ENCODE peak calls at places on chromosomes 2 and 18, in four cellular contexts. V is brain microvascular endothelial cell, K is vagina, E is GM23248. Y is an unnamed sample. For H3K36me3, the result is how much of the 10 kb centered on the place peaks cover.

GRCh38 chr18:8373486-8373885 is 235.8 kb upstream of the RAB12 start:
- DNase-seq in E (peak), V (no peak), K (no peak), Y (no peak)

GRCh38 chr18:13048061-13048605 is 57.0 kb downstream of the CEP192 start:
- DNase-seq in E (no peak), K (no peak), V (no peak), Y (no peak)

GRCh38 chr2:10957396-10957795 is 45.7 kb downstream of the KCNF1 start:
- DNase-seq in K (no peak), E (peak), V (no peak), Y (no peak)

GRCh38 chr2:176156959-176157498 is at the start of gene HOXD3:
- DNase-seq in K (no peak), E (peak), V (no peak), Y (no peak)

GRCh38 chr2:43193996-43194869 is 32.2 kb downstream of the ZFP36L2 start:
- DNase-seq in K (no peak), V (no peak), E (no peak), Y (no peak)

GRCh38 chr18:77397617-77398016 is 148.0 kb downstream of the GALR1 start:
- DNase-seq in E (no peak), V (no peak), K (no peak), Y (no peak)

GRCh38 chr2:164495491-164496223 is 125.6 kb downstream of the GRB14 start:
- DNase-seq in V (peak), K (no peak), E (peak), Y (peak)

GRCh38 chr2:183678908-183679307 is 554.7 kb downstream of the NUP35 start:
- DNase-seq in V (no peak), K (no peak), E (no peak), Y (no peak)

GRCh38 chr2:4219121-4219520 is 515.7 kb downstream of the DCDC2C start:
- DNase-seq in V (no peak), K (no peak), E (no peak), Y (no peak)

GRCh38 chr2:71688530-71688929 is 235.2 kb downstream of the DYSF start:
- DNase-seq in V (no peak), E (no peak), K (no peak), Y (no peak)

GRCh38 chr18:75799449-75800330 is 372.2 kb upstream of the SMIM21 start:
- DNase-seq in V (no peak), E (no peak), K (no peak), Y (no peak)

GRCh38 chr18:40935423-40935822 is 1019.6 kb upstream of the PIK3C3 start:
- DNase-seq in E (peak), K (no peak), V (peak), Y (no peak)

GRCh38 chr2:38583524-38583923 is 19.2 kb downstream of the HNRNPLL start:
- DNase-seq in K (no peak), E (no peak), V (no peak), Y (no peak)

GRCh38 chr18:33835419-33835818 is 257.4 kb downstream of the ASXL3 start:
- DNase-seq in E (no peak), V (no peak), K (no peak), Y (no peak)

GRCh38 chr2:12501469-12502147 is 215.1 kb upstream of the TRIB2 start:
- DNase-seq in K (no peak), V (no peak), E (peak), Y (no peak)

GRCh38 chr18:13290856-13291271 is 72.3 kb downstream of the LDLRAD4 start:
- DNase-seq in E (no peak), K (no peak), V (no peak), Y (no peak)

DNA sequence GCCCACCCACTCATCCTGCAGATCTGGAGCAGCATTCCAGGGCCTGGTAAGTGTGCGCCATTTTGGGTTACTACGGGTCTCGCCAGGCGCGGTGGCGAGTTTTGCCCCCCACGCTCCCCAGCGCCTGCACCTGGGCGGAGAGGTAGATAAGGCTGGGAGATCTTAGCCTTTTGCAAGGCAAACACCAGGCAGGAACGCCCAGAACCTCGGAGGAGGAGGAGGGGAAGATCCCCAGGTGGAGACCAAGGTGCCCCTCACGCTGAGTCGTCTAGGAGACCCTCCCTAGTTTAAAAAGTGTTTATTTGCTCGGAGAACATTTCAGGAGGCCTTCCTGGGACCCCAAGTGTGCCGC is 365 bp upstream of the RAMP1 start:
- DNase-seq in K (no peak), E (no peak), V (no peak), Y (no peak)
- H3K4me3 ChIP-seq in K (peak), E (peak), V (peak), Y (peak)

GRCh38 chr2:73243884-73244570 is 9.9 kb downstream of the CCT7 start:
- DNase-seq in V (no peak), K (no peak), E (peak), Y (no peak)
- H3K36me3 ChIP-seq in V (half or more), K (half or more), E (half or more), Y (under half)

GRCh38 chr2:1623906-1624445 is 120.3 kb downstream of the PXDN start:
- DNase-seq in V (no peak), E (no peak), K (no peak), Y (no peak)

GRCh38 chr2:1622521-1623200 is 121.7 kb downstream of the PXDN start:
- DNase-seq in E (no peak), K (no peak), V (no peak), Y (no peak)

GRCh38 chr2:1627628-1628371 is 116.5 kb downstream of the PXDN start:
- DNase-seq in V (no peak), K (no peak), E (no peak), Y (no peak)

GRCh38 chr2:1626271-1626681 is 118.0 kb downstream of the PXDN start:
- DNase-seq in E (no peak), V (no peak), K (no peak), Y (no peak)

GRCh38 chr2:1625281-1626001 is 118.9 kb downstream of the PXDN start:
- DNase-seq in K (no peak), V (peak), E (peak), Y (peak)
- H3K4me3 ChIP-seq in K (no peak), V (no peak), E (peak), Y (peak)

GRCh38 chr2:240717681-240718581 is 26.3 kb downstream of the AQP12A start:
- DNase-seq in E (no peak), V (no peak), K (no peak), Y (no peak)
- H3K36me3 ChIP-seq in E (under half), V (under half), K (under half), Y (under half)

GRCh38 chr2:182422864-182423263 is 4.0 kb downstream of the PDE1A start:
- DNase-seq in E (no peak), V (no peak), K (no peak), Y (no peak)

GRCh38 chr2:182432051-182432450 is 5.2 kb upstream of the PDE1A start:
- DNase-seq in V (no peak), K (no peak), E (peak), Y (no peak)

GRCh38 chr2:182426915-182427233 is at the start of gene PDE1A:
- DNase-seq in E (no peak), K (no peak), V (no peak), Y (no peak)

GRCh38 chr2:182426082-182426914 is 538 bp downstream of the PDE1A start:
- DNase-seq in V (no peak), E (peak), K (no peak), Y (no peak)
- H3K4me3 ChIP-seq in V (no peak), E (peak), K (peak), Y (no peak)

GRCh38 chr2:28801726-28802125 is 8.9 kb upstream of the SPDYA start:
- DNase-seq in K (no peak), E (peak), V (peak), Y (no peak)

DNA sequence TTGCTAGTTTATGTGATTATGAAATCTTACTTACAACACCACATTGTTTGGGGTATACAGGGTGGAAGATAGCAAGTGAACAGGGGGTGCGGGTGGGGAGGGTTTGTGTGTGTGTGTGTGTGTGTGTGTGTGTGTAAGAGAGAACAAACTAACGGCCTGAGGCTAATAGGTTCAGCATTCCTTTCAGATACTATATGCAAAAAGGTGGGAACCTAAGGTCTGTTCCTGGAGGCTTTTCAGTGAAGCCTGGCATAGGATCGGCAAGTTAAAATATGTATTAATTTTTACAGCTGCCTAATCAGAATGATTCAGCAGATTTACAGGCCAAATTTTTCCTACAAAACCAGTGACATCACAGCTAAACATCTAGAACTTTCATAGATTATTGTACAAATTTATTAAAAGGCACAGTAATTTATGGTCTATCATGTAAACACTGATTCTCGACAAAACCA is 7.6 kb upstream of the SPDYA start:
- DNase-seq in V (no peak), E (peak), K (no peak), Y (no peak)
- H3K36me3 ChIP-seq in V (under half), E (under half), K (under half), Y (under half)

GRCh38 chr2:221571108-221571390 is 1.1 kb downstream of the EPHA4 start:
- DNase-seq in E (no peak), K (no peak), V (peak), Y (no peak)
- H3K4me3 ChIP-seq in E (peak), K (peak), V (peak), Y (peak)

GRCh38 chr2:218244665-218245064 is 16.1 kb upstream of the GPBAR1 start:
- DNase-seq in V (no peak), K (no peak), E (no peak), Y (no peak)
- H3K36me3 ChIP-seq in V (half or more), K (half or more), E (half or more), Y (half or more)

DNA sequence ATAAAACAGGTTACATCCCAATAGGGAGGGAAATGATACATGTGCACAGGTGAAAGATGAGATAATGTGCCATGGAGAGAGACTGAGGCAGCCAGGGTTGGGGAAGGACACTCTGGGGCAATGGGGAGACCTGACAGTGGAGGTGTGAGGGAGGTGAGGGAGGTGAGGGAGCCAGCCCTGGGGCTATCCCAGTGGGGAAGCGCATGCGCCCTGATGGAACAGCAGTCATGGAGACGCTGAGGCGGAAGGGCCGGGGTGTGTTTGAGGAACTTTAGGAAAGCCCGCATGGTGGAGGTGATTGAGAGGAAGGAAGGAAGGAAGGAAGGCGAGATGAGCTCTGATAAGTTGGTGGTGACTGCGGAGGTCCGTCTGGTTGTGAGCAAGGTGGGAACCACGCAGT is 66.5 kb downstream of the CABLES1 start:
- DNase-seq in E (no peak), V (no peak), K (no peak), Y (no peak)
- H3K4me3 ChIP-seq in E (no peak), V (no peak), K (no peak), Y (no peak)